ENCODE peak calls at places on chromosome 4, in five cellular contexts. One of them, this sample, is unnamed.

GRCh38 chr4:9762823-9763475 is 18.5 kb upstream of the DRD5 start:
- DNase-seq in adipocyte: peak; percentile 64
- DNase-seq in endodermal cell: peak; percentile 87
- DNase-seq in cardiac fibroblast: peak; percentile 87
- DNase-seq in uterus: peak; percentile 35
- DNase-seq in this sample: peak; percentile 3

GRCh38 chr4:114358901-114359300 is 239.7 kb upstream of the UGT8 start:
- DNase-seq in adipocyte: no peak
- DNase-seq in endodermal cell: no peak
- DNase-seq in cardiac fibroblast: no peak
- DNase-seq in uterus: no peak
- DNase-seq in this sample: no peak

GRCh38 chr4:94274912-94275311 is 67.2 kb downstream of the SMARCAD1 start:
- DNase-seq in adipocyte: peak; percentile 31
- DNase-seq in endodermal cell: no peak
- DNase-seq in cardiac fibroblast: no peak
- DNase-seq in uterus: no peak
- DNase-seq in this sample: no peak

GRCh38 chr4:55979562-55979961 is 30.8 kb downstream of the CEP135 start:
- DNase-seq in adipocyte: no peak
- DNase-seq in endodermal cell: no peak
- DNase-seq in cardiac fibroblast: no peak
- DNase-seq in uterus: no peak
- DNase-seq in this sample: no peak

GRCh38 chr4:71259911-71260331 is 78.9 kb upstream of the SLC4A4 start:
- DNase-seq in adipocyte: no peak
- DNase-seq in endodermal cell: no peak
- DNase-seq in cardiac fibroblast: no peak
- DNase-seq in uterus: no peak
- DNase-seq in this sample: no peak

GRCh38 chr4:67091668-67092067 is 453.6 kb downstream of the CENPC start:
- DNase-seq in adipocyte: no peak
- DNase-seq in endodermal cell: no peak
- DNase-seq in cardiac fibroblast: no peak
- DNase-seq in uterus: no peak
- DNase-seq in this sample: no peak

GRCh38 chr4:148445071-148445902 is 3.1 kb upstream of the NR3C2 start:
- DNase-seq in adipocyte: peak; percentile 43
- DNase-seq in endodermal cell: peak; percentile 84
- DNase-seq in cardiac fibroblast: no peak
- DNase-seq in uterus: peak; percentile 57
- DNase-seq in this sample: no peak

GRCh38 chr4:31328921-31329320 is 608.8 kb downstream of the PCDH7 start:
- DNase-seq in adipocyte: peak; percentile 48
- DNase-seq in endodermal cell: no peak
- DNase-seq in cardiac fibroblast: peak; percentile 12
- DNase-seq in uterus: no peak
- DNase-seq in this sample: no peak

GRCh38 chr4:86730310-86730709 is 118.9 kb downstream of the SLC10A6 start:
- DNase-seq in adipocyte: no peak
- DNase-seq in endodermal cell: peak; percentile 65
- DNase-seq in cardiac fibroblast: no peak
- DNase-seq in uterus: no peak
- DNase-seq in this sample: no peak

GRCh38 chr4:99002274-99002673 is 6.8 kb downstream of the METAP1 start:
- DNase-seq in adipocyte: no peak
- DNase-seq in endodermal cell: no peak
- DNase-seq in cardiac fibroblast: no peak
- DNase-seq in uterus: no peak
- DNase-seq in this sample: no peak

GRCh38 chr4:24930136-24930535 is 17.3 kb upstream of the CCDC149 start:
- DNase-seq in adipocyte: peak; percentile 13
- DNase-seq in endodermal cell: no peak
- DNase-seq in cardiac fibroblast: no peak
- DNase-seq in uterus: no peak
- DNase-seq in this sample: no peak

GRCh38 chr4:56215901-56216300 is 171.4 kb downstream of the AASDH start:
- DNase-seq in adipocyte: no peak
- DNase-seq in endodermal cell: no peak
- DNase-seq in cardiac fibroblast: peak; percentile 79
- DNase-seq in uterus: peak; percentile 59
- DNase-seq in this sample: peak; percentile 37

GRCh38 chr4:30208731-30209435 is 511.3 kb upstream of the PCDH7 start:
- DNase-seq in adipocyte: peak; percentile 27
- DNase-seq in endodermal cell: no peak
- DNase-seq in cardiac fibroblast: no peak
- DNase-seq in uterus: no peak
- DNase-seq in this sample: no peak

GRCh38 chr4:94763500-94763899 is 5.7 kb downstream of the BMPR1B start:
- DNase-seq in adipocyte: no peak
- DNase-seq in endodermal cell: no peak
- DNase-seq in cardiac fibroblast: no peak
- DNase-seq in uterus: no peak
- DNase-seq in this sample: no peak

DNA sequence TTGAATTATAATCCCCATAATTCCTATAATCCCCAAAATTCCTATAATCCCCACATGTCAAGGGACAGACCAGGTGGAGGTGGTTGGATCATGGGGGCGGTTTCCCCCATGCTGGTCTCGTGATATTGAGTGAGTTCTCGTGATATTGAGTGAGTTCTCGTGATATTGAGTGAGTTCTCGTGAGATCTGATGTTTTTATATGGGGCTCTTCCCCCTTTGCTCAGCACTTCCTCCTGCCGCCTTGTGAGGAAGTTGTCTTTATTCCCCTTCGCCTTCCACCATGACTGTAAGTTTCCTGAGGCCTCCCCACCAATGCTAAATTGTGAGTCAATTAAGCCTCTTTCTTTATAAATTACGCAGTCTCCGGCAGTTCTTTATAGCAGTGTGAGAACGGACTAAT is 36.6 kb upstream of the GPR78 start:
- DNase-seq in adipocyte: no peak
- DNase-seq in endodermal cell: no peak
- DNase-seq in cardiac fibroblast: no peak
- DNase-seq in uterus: no peak
- DNase-seq in this sample: no peak
- H3K4me3 ChIP-seq in adipocyte: no peak overlapping the region
- H3K4me3 ChIP-seq in endodermal cell: no peak overlapping the region
- H3K4me3 ChIP-seq in cardiac fibroblast: no peak overlapping the region
- H3K4me3 ChIP-seq in uterus: no peak overlapping the region
- H3K4me3 ChIP-seq in this sample: no peak overlapping the region

DNA sequence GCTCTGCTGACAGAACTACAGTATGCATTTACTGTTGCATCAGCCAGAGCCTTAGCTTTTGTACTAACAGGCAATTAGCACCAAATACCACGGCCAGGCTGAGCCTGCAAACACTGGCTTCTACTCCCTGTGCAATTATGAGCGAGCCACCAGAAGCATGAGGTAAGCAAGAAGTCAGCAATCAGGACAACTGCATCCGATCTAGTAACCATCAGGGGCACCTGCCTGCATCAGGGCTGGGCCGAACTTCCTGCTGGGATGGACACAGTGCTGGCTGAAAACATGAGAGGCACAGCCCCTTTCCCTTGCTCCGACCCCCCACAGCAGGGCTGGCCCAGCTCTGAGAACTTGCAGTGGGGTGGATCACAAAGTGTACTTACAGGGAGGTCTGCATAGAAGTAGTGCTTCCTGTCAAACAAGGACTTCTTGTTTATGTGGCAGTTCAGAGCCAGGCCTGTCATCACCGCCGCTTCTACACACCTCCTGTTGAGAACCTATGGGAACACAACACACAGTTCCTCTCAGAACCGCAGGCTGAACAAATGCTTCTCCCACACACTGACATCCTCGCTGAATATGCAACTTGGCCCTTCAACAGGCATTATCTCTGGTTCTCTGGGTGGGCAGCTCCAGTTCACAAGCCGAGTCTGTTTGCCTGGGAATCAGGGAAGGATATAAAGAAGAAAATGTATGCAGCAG is 41.6 kb downstream of the GATB start:
- DNase-seq in adipocyte: no peak
- DNase-seq in endodermal cell: no peak
- DNase-seq in cardiac fibroblast: peak; percentile 52
- DNase-seq in uterus: no peak
- DNase-seq in this sample: no peak
- H3K4me3 ChIP-seq in adipocyte: no peak overlapping the region
- H3K4me3 ChIP-seq in endodermal cell: no peak overlapping the region
- H3K4me3 ChIP-seq in cardiac fibroblast: no peak overlapping the region
- H3K4me3 ChIP-seq in uterus: no peak overlapping the region
- H3K4me3 ChIP-seq in this sample: no peak overlapping the region

DNA sequence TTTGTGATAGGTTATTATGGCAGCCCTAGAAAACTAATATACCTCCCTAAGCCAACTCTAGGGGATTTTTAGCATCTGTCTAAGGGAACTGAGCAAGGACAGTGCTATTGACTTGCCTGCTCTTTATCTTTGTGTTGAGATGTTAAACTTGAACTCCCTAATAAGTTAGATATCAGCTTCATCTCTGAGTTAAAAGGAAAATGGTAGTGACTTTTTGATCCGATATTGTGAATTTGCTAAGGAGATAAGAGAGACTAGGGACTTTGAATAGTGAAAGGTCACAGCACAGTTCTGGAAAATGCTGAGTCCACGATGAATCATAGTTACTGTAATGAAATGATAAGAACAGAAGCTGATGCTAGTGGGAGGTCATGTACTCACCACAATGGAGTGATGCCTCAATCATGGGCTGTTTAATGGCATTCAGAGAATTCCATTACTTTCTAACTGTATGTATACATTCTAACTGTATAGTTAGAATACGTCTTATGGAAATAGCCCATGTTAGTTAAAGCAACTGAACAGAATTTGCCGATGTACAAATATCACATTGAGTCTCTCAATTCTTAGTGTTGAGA is 147.2 kb downstream of the GLRA3 start:
- DNase-seq in adipocyte: peak; percentile 44
- DNase-seq in endodermal cell: no peak
- DNase-seq in cardiac fibroblast: peak; percentile 65
- DNase-seq in uterus: no peak
- DNase-seq in this sample: no peak
- H3K4me3 ChIP-seq in adipocyte: no peak overlapping the region
- H3K4me3 ChIP-seq in endodermal cell: no peak overlapping the region
- H3K4me3 ChIP-seq in cardiac fibroblast: no peak overlapping the region
- H3K4me3 ChIP-seq in uterus: no peak overlapping the region
- H3K4me3 ChIP-seq in this sample: no peak overlapping the region

GRCh38 chr4:48905363-48906015 is 1.1 kb downstream of the OCIAD2 start:
- DNase-seq in adipocyte: peak; percentile 8
- DNase-seq in endodermal cell: no peak
- DNase-seq in cardiac fibroblast: peak; percentile 61
- DNase-seq in uterus: no peak
- DNase-seq in this sample: peak; percentile 54
- H3K4me3 ChIP-seq in adipocyte: peak overlapping the region; percentile 77
- H3K4me3 ChIP-seq in endodermal cell: peak overlapping the region; percentile 82
- H3K4me3 ChIP-seq in cardiac fibroblast: peak overlapping the region; percentile 58
- H3K4me3 ChIP-seq in uterus: no peak overlapping the region
- H3K4me3 ChIP-seq in this sample: peak overlapping the region; percentile 83

GRCh38 chr4:76212301-76212700 is 1.3 kb downstream of the SCARB2 start:
- DNase-seq in adipocyte: no peak
- DNase-seq in endodermal cell: no peak
- DNase-seq in cardiac fibroblast: no peak
- DNase-seq in uterus: no peak
- DNase-seq in this sample: no peak
- H3K4me3 ChIP-seq in adipocyte: peak overlapping the region; percentile 96
- H3K4me3 ChIP-seq in endodermal cell: peak overlapping the region; percentile 89
- H3K4me3 ChIP-seq in cardiac fibroblast: peak overlapping the region; percentile 71
- H3K4me3 ChIP-seq in uterus: peak overlapping the region; percentile 54
- H3K4me3 ChIP-seq in this sample: peak overlapping the region; percentile 75

This sample was measured in retinal pigment epithelial cell.